ENCODE peak calls at places on chromosomes 1 and 21, in ten cellular contexts. S is OCI-LY7, W is GM06990, D is lower leg skin, I is PC-3, M is stomach, U is astrocyte of the cerebellum, V is left lung, B is esophagus muscularis mucosa, H is psoas muscle. X is an unnamed sample.

GRCh38 chr1:18479484-18479883 is 1.2 kb upstream of the KLHDC7A start:
- DNase-seq in B (no peak), I (no peak), H (no peak), U (no peak), W (no peak), D (no peak), S (no peak), M (no peak), V (no peak), X (no peak)

GRCh38 chr1:218336353-218336752 is 8.8 kb upstream of the TGFB2 start:
- DNase-seq in B (no peak), V (no peak), H (no peak), M (no peak), D (no peak), U (no peak), W (no peak), S (no peak), I (no peak), X (no peak)

GRCh38 chr1:244556263-244556662 is 95.2 kb downstream of the CATSPERE start:
- DNase-seq in H (no peak), D (no peak), I (no peak), U (no peak), V (no peak), B (no peak), M (no peak), S (no peak), W (no peak), X (no peak)

GRCh38 chr1:59154406-59154805 is 142.5 kb upstream of the FGGY start:
- DNase-seq in I (no peak), S (no peak), M (no peak), B (no peak), V (no peak), H (no peak), U (no peak), D (no peak), W (no peak), X (no peak)

GRCh38 chr1:14915356-14916054 is 238.0 kb upstream of the TMEM51 start:
- DNase-seq in B (no peak), S (peak), M (peak), H (peak), V (no peak), W (no peak), U (no peak), D (no peak), I (peak), X (peak)

GRCh38 chr1:166766942-166767341 is 72.3 kb upstream of the POGK start:
- DNase-seq in I (no peak), H (no peak), W (no peak), U (no peak), D (no peak), S (no peak), B (no peak), V (no peak), M (no peak), X (no peak)

GRCh38 chr1:72119491-72119890 is 162.8 kb downstream of the NEGR1 start:
- DNase-seq in W (no peak), I (no peak), S (no peak), M (no peak), H (no peak), D (no peak), B (no peak), U (no peak), V (no peak), X (no peak)

GRCh38 chr1:2229032-2229920 is 1.2 kb downstream of the SKI start:
- DNase-seq in D (peak), U (no peak), V (peak), H (peak), S (peak), M (peak), W (peak), I (peak), B (no peak), X (no peak)

GRCh38 chr1:184483101-184483813 is 96.4 kb downstream of the C1orf21 start:
- DNase-seq in B (no peak), D (no peak), M (peak), H (peak), U (no peak), W (no peak), I (peak), S (no peak), V (no peak), X (no peak)

GRCh38 chr1:89607156-89607555 is 25.8 kb upstream of the LRRC8C start:
- DNase-seq in B (no peak), M (no peak), U (no peak), V (no peak), H (no peak), S (no peak), I (no peak), W (no peak), D (no peak), X (peak)

GRCh38 chr1:116881879-116882520 is 27.7 kb upstream of the PTGFRN start:
- DNase-seq in S (peak), U (no peak), V (no peak), D (no peak), M (peak), B (no peak), W (no peak), H (no peak), I (peak), X (no peak)

GRCh38 chr1:156490401-156491032 is 10.1 kb downstream of the MEF2D start:
- DNase-seq in S (peak), H (peak), V (no peak), U (no peak), W (peak), D (no peak), I (no peak), M (no peak), B (no peak), X (no peak)
- TF ChIP-seq CTCF in S (no peak), H (peak), V (no peak), U (peak), W (no peak), D (no peak), I (no peak), M (peak), B (peak), X (no peak)

DNA sequence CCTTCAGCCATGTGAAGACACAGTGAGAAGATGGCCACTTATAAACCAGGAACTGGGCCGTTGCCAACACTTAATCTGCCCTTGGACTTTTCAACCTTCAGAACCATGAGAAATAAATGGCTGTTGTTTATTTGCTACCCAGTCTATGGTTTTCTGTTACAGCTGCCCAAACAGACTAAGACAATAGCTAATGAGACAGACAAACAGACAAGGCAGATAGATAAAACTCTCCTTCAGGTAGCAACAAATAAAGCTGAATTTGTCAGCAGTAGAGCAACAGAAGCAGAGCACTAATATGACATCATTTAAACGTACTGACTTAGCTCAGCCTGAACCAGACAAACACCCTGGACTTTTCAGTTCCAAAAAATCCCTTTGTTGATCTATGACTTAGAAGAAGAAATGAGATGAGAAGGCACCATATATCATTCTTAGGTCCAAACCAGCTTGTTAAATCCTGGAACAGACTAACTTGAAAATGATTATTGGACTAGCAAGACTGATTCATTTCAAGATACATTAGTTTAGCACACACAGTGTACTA is 27.0 kb downstream of the ZZZ3 start:
- DNase-seq in V (no peak), M (no peak), U (no peak), I (no peak), S (no peak), B (no peak), H (no peak), D (no peak), W (peak), X (no peak)
- H3K4me3 ChIP-seq in V (no peak), M (no peak), U (no peak), I (no peak), S (no peak), B (no peak), H (no peak), D (no peak), W (no peak), X (no peak)

DNA sequence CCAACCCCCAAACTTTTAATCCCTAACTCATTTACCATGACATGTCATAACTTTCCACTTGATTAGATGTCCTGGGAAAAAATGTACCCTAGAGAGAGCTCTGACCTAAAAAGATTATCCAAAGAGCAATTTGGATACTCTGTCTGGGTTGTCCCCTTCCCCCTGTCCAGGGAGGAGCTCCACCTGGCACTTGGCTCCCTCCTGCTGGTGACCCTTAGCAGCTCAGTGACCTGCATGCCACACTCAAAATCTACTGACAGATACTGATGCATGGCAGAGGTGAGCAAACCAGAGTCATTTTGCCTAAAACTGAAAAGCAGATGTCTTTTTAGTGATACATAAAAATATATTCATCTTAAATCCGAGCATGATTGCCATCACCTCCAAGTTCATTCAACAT is 442.3 kb upstream of the CHRM3 start:
- DNase-seq in V (no peak), W (no peak), U (no peak), M (no peak), H (no peak), S (no peak), B (no peak), D (no peak), I (no peak), X (no peak)
- TF ChIP-seq CTCF in V (no peak), W (no peak), U (no peak), M (no peak), H (no peak), S (no peak), B (no peak), D (no peak), I (peak), X (no peak)

DNA sequence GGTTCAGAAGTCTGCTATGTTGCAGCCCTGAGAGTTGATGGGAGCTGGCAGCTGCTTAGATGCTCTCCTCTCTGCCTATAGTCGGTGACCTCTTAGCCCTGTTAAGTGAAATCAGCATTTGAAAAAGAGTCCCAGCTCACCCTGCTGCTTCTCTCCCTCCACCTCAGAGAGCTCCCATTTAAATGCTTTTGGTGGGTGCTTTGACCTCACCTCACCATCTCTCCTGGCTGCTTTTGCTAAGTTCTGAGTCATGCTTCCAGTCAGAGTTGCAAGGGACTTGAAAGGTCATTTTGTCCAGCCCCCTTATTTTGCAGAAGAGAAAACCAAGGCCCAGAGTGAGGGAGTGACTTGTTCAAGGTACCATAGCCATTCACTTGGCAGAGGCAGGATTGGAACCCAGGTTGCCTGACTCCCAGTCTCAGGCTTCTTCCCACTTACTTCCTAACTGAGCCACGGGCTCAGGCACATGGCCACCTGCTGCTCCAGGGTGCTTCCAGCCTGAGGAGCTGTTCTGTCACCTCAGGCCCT is 3.3 kb downstream of the MAPKAPK2 start:
- DNase-seq in W (no peak), U (no peak), D (no peak), M (no peak), I (no peak), H (no peak), S (no peak), V (no peak), B (no peak), X (no peak)
- H3K4me3 ChIP-seq in W (no peak), U (peak), D (no peak), M (peak), I (peak), H (peak), S (no peak), V (no peak), B (no peak), X (no peak)

GRCh38 chr21:31780944-31781343 is 49.0 kb upstream of the SCAF4 start:
- DNase-seq in H (no peak), B (no peak), I (peak), V (no peak), M (no peak), U (no peak), S (peak), W (no peak), D (no peak), X (no peak)
- TF ChIP-seq CTCF in H (no peak), B (no peak), I (peak), V (no peak), M (no peak), U (no peak), S (peak), W (peak), D (no peak), X (no peak)

GRCh38 chr1:31588751-31589515 is 12.6 kb downstream of the TINAGL1 start:
- DNase-seq in B (no peak), V (peak), I (peak), D (peak), H (peak), W (no peak), M (peak), U (no peak), S (no peak), X (no peak)
- H3K4me3 ChIP-seq in B (peak), V (peak), I (peak), D (no peak), H (peak), W (no peak), M (peak), U (peak), S (no peak), X (no peak)

DNA sequence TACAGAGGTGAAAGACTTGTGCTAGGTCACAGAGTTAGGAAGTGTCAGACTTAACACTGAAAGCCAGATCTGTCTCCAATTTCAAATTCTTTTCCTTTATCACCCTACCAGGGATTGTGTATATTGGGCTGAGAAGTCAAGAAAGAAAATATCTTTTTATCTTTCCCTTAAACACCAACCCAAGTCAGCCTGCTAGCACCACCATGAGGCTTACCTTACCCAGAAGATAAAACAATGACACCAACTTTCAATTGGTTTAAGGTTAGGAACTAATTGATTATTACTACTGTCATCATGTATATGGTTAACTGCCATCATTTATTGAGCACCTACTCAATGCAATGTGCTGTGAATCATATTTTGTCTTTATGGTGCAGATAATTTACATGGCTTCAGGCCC is 178.9 kb upstream of the FOXD3 start:
- DNase-seq in H (no peak), M (no peak), S (no peak), B (no peak), I (no peak), W (no peak), D (no peak), V (no peak), U (no peak), X (no peak)
- TF ChIP-seq CTCF in H (no peak), M (no peak), S (no peak), B (no peak), I (no peak), W (no peak), D (no peak), V (no peak), U (peak), X (no peak)

GRCh38 chr1:67306547-67306946 is 1.1 kb upstream of the IL12RB2 start:
- DNase-seq in D (no peak), H (no peak), I (no peak), B (no peak), S (no peak), W (no peak), U (no peak), V (no peak), M (no peak), X (no peak)
- H3K4me3 ChIP-seq in D (no peak), H (no peak), I (no peak), B (no peak), S (no peak), W (no peak), U (no peak), V (no peak), M (no peak), X (no peak)

GRCh38 chr1:151510614-151510956 is 602 bp upstream of the CGN start:
- DNase-seq in I (no peak), D (no peak), S (no peak), U (no peak), H (no peak), W (no peak), M (no peak), V (no peak), B (no peak), X (no peak)

GRCh38 chr1:151510957-151511635 is at the start of gene CGN:
- DNase-seq in H (peak), U (peak), S (peak), W (peak), M (peak), B (peak), I (peak), D (peak), V (peak), X (peak)

GRCh38 chr1:151512326-151512725 is 1.1 kb downstream of the CGN start:
- DNase-seq in S (no peak), U (no peak), B (no peak), I (peak), D (no peak), H (no peak), V (no peak), M (no peak), W (no peak), X (no peak)

GRCh38 chr1:151512801-151513625 is 1.8 kb downstream of the CGN start:
- DNase-seq in B (no peak), S (no peak), H (no peak), W (no peak), D (no peak), V (no peak), U (no peak), M (peak), I (peak), X (no peak)

GRCh38 chr1:151511636-151512215 is 539 bp downstream of the CGN start:
- DNase-seq in V (no peak), B (no peak), I (peak), M (peak), S (peak), W (peak), U (no peak), D (no peak), H (no peak), X (peak)
- TF ChIP-seq CTCF in V (no peak), B (peak), I (peak), M (no peak), S (peak), W (no peak), U (no peak), D (no peak), H (no peak), X (no peak)

DNA sequence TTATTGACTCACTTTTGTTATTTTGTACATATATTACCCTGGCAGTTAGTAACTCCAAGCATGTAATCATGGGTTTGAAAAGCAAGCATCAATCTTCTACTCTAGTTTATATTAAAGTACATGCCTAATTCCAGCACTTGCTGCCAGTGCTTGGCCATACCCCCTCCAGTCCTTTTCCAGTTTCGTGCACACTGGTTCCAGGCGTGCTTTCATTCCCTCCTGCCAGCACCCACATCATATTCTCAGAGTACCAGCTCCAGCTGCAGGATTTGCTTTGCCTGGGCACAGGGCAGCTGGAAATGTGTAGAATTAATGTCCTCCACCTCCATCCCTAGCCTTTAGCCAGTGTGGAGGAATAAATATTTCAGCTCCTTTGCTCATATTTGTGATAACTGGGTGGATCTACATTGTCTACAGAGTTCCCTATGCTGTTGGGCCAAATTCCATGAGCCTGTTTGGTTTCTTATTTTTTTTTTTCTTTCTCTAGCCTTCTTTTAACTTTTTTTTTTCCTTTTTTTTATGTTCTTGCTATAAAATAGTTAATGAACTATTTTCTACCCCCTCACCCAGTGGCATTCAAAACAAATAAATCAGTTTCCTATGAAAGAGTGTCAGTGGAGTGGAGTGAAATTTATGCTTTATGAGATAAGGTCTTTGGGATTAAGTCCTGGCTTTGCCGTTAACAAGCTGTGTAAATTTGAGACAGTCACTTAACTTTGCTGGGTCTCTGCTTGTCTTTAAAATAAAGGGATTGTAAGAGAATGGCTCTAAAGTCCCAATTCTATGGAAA is 2.6 kb upstream of the GNG12 start:
- DNase-seq in B (no peak), U (no peak), I (no peak), H (no peak), V (no peak), D (no peak), W (no peak), M (no peak), S (no peak), X (no peak)
- H3K4me3 ChIP-seq in B (no peak), U (no peak), I (no peak), H (no peak), V (no peak), D (no peak), W (no peak), M (no peak), S (no peak), X (no peak)